ENCODE peak calls at places on chromosome 21, in eight cellular contexts. N is stomach; V is activated naive CD4-positive, alpha-beta T cell treated with anti-CD3 and anti-CD28 coated beads for 36 hours; J is NCI-H774; G is hepatic stellate cell; O is mucosa of descending colon; M is lower lobe of right lung; A is left ventricle myocardium superior. B is an unnamed sample.

GRCh38 chr21:16455978-16456377 is 726.2 kb downstream of the USP25 start:
- DNase-seq in N (no peak), V (no peak), J (no peak), G (no peak), O (no peak), M (no peak), A (no peak), B (no peak)

GRCh38 chr21:43716376-43717165 is 2.4 kb upstream of the PDXK start:
- DNase-seq in N (no peak), V (no peak), J (no peak), G (no peak), O (no peak), M (no peak), A (no peak), B (no peak)

GRCh38 chr21:25717491-25718139 is 17.1 kb downstream of the ATP5PF start:
- DNase-seq in N (no peak), V (no peak), J (no peak), G (no peak), O (no peak), M (no peak), A (no peak), B (no peak)

GRCh38 chr21:33123396-33124120 is 53.6 kb downstream of the OLIG1 start:
- DNase-seq in N (no peak), V (no peak), J (no peak), G (no peak), O (no peak), M (no peak), A (no peak), B (no peak)

GRCh38 chr21:45405271-45405818 is 380 bp downstream of the COL18A1 start:
- DNase-seq in N (no peak), V (no peak), J (no peak), G (peak; percentile 88), O (peak; percentile 46), M (peak; percentile 52), A (peak; percentile 83), B (no peak)

GRCh38 chr21:15058718-15059316 is 6.0 kb downstream of the NRIP1 start:
- DNase-seq in N (no peak), V (no peak), J (no peak), G (peak; percentile 60), O (no peak), M (no peak), A (no peak), B (peak; percentile 28)

GRCh38 chr21:46173573-46173972 is 10.7 kb downstream of the SPATC1L start:
- DNase-seq in N (no peak), V (no peak), J (no peak), G (no peak), O (no peak), M (no peak), A (no peak), B (no peak)

GRCh38 chr21:44764319-44765230 is 37.0 kb downstream of the UBE2G2 start:
- DNase-seq in N (no peak), V (no peak), J (no peak), G (no peak), O (no peak), M (no peak), A (no peak), B (no peak)

GRCh38 chr21:28608646-28609045 is 384.0 kb downstream of the LTN1 start:
- DNase-seq in N (no peak), V (no peak), J (no peak), G (no peak), O (no peak), M (no peak), A (no peak), B (no peak)

GRCh38 chr21:19541612-19542011 is 1138.0 kb upstream of the TMPRSS15 start:
- DNase-seq in N (no peak), V (no peak), J (no peak), G (no peak), O (no peak), M (no peak), A (no peak), B (no peak)

GRCh38 chr21:26715878-26716506 is 129.2 kb downstream of the ADAMTS1 start:
- DNase-seq in N (peak; percentile 44), V (peak; percentile 30), J (peak; percentile 21), G (peak; percentile 47), O (no peak), M (peak; percentile 44), A (peak; percentile 33), B (peak; percentile 27)

GRCh38 chr21:44510508-44511218 is 29.3 kb downstream of the KRTAP10-1 start:
- DNase-seq in N (peak; percentile 77), V (peak; percentile 81), J (peak; percentile 21), G (peak; percentile 40), O (peak; percentile 82), M (peak; percentile 79), A (peak; percentile 72), B (peak; percentile 8)

GRCh38 chr21:14712121-14712520 is 166.0 kb upstream of the SAMSN1 start:
- DNase-seq in N (no peak), V (no peak), J (no peak), G (no peak), O (no peak), M (no peak), A (no peak), B (no peak)

GRCh38 chr21:45364464-45365185 is 40.3 kb upstream of the COL18A1 start:
- DNase-seq in N (no peak), V (no peak), J (no peak), G (peak; percentile 65), O (no peak), M (no peak), A (peak; percentile 61), B (no peak)

GRCh38 chr21:32130031-32130891 is 148.6 kb downstream of the MIS18A start:
- DNase-seq in N (no peak), V (no peak), J (no peak), G (no peak), O (no peak), M (no peak), A (no peak), B (no peak)

GRCh38 chr21:15992171-15992570 is 262.4 kb downstream of the USP25 start:
- DNase-seq in N (no peak), V (no peak), J (no peak), G (peak; percentile 15), O (no peak), M (no peak), A (no peak), B (no peak)

GRCh38 chr21:15732290-15732995 is 2.7 kb downstream of the USP25 start:
- DNase-seq in N (no peak), V (peak; percentile 27), J (peak; percentile 39), G (no peak), O (no peak), M (no peak), A (no peak), B (no peak)

GRCh38 chr21:17784604-17785402 is 34.4 kb downstream of the C21orf91 start:
- DNase-seq in N (no peak), V (peak; percentile 64), J (no peak), G (no peak), O (no peak), M (no peak), A (no peak), B (no peak)

GRCh38 chr21:19695796-19696195 is 1292.2 kb upstream of the TMPRSS15 start:
- DNase-seq in N (no peak), V (no peak), J (no peak), G (no peak), O (no peak), M (no peak), A (no peak), B (no peak)

GRCh38 chr21:42163511-42163863 is 55.5 kb upstream of the ABCG1 start:
- DNase-seq in N (no peak), V (no peak), J (no peak), G (no peak), O (peak; percentile 47), M (no peak), A (no peak), B (no peak)

GRCh38 chr21:45551316-45551715 is 9.1 kb upstream of the SLC19A1 start:
- DNase-seq in N (no peak), V (peak; percentile 67), J (peak; percentile 13), G (peak; percentile 72), O (no peak), M (peak; percentile 47), A (no peak), B (peak; percentile 67)

GRCh38 chr21:33403786-33404571 is 766 bp downstream of the IFNGR2 start:
- DNase-seq in N (peak; percentile 62), V (peak; percentile 53), J (no peak), G (peak; percentile 72), O (peak; percentile 79), M (peak; percentile 75), A (peak; percentile 78), B (no peak)

GRCh38 chr21:46322351-46323226 is 1.1 kb downstream of the C21orf58 start:
- DNase-seq in N (no peak), V (peak; percentile 38), J (no peak), G (peak; percentile 66), O (peak; percentile 56), M (no peak), A (no peak), B (no peak)

GRCh38 chr21:37514038-37514665 is 147.6 kb downstream of the DYRK1A start:
- DNase-seq in N (no peak), V (no peak), J (no peak), G (no peak), O (no peak), M (no peak), A (no peak), B (no peak)

GRCh38 chr21:33112151-33112550 is 42.2 kb downstream of the OLIG1 start:
- DNase-seq in N (no peak), V (no peak), J (no peak), G (no peak), O (no peak), M (no peak), A (no peak), B (no peak)

GRCh38 chr21:45528028-45528705 is 14.1 kb downstream of the SLC19A1 start:
- DNase-seq in N (peak; percentile 40), V (no peak), J (no peak), G (no peak), O (peak; percentile 18), M (peak; percentile 67), A (peak; percentile 20), B (no peak)

GRCh38 chr21:32413697-32414578 is 1.4 kb downstream of the EVA1C start:
- DNase-seq in N (no peak), V (no peak), J (peak; percentile 28), G (no peak), O (peak; percentile 45), M (peak; percentile 80), A (no peak), B (no peak)

GRCh38 chr21:20779321-20779720 is 218.9 kb upstream of the NCAM2 start:
- DNase-seq in N (no peak), V (no peak), J (no peak), G (no peak), O (no peak), M (no peak), A (no peak), B (no peak)

GRCh38 chr21:41235214-41235613 is 67.3 kb downstream of the BACE2 start:
- DNase-seq in N (no peak), V (no peak), J (no peak), G (no peak), O (no peak), M (no peak), A (no peak), B (no peak)

GRCh38 chr21:36908260-36908908 is 58.1 kb downstream of the HLCS start:
- DNase-seq in N (no peak), V (no peak), J (no peak), G (no peak), O (no peak), M (no peak), A (no peak), B (no peak)

GRCh38 chr21:45246535-45247320 is 41.0 kb downstream of the POFUT2 start:
- DNase-seq in N (no peak), V (no peak), J (no peak), G (no peak), O (no peak), M (no peak), A (no peak), B (no peak)

GRCh38 chr21:32772281-32773047 is 909 bp upstream of the PAXBP1 start:
- DNase-seq in N (peak; percentile 44), V (peak; percentile 85), J (no peak), G (peak; percentile 24), O (peak; percentile 55), M (no peak), A (no peak), B (peak; percentile 13)

GRCh38 chr21:31018232-31018631 is 20.0 kb downstream of the KRTAP19-8 start:
- DNase-seq in N (no peak), V (no peak), J (no peak), G (no peak), O (no peak), M (no peak), A (no peak), B (no peak)

GRCh38 chr21:44312716-44313115 is 12.9 kb downstream of the PFKL start:
- DNase-seq in N (no peak), V (no peak), J (no peak), G (no peak), O (no peak), M (no peak), A (no peak), B (no peak)